ENCODE peak calls at places on chromosome 1, in seven cellular contexts. Z, X, N, V, E, R and S are unnamed samples.
A peak's percentile ranks its signal among the peaks of the same experiment; 100 is the strongest.

GRCh38 chr1:239987103-239987745 is 104.5 kb upstream of the FMN2 start:
- DNase-seq in Z (peak; percentile 72), V (no peak), R (peak; percentile 40), X (no peak), E (peak; percentile 5), N (peak; percentile 53), S (peak; percentile 45)

GRCh38 chr1:109635862-109636200 is 16.2 kb downstream of the AMPD2 start:
- DNase-seq in V (no peak), E (no peak), R (no peak), X (no peak), Z (no peak), N (no peak), S (no peak)

GRCh38 chr1:109906160-109906838 is 4.3 kb upstream of the CSF1 start:
- DNase-seq in X (no peak), V (no peak), N (no peak), Z (no peak), R (no peak), E (no peak), S (no peak)

GRCh38 chr1:203238535-203238934 is 9.1 kb upstream of the CHIT1 start:
- DNase-seq in E (no peak), X (no peak), Z (no peak), V (no peak), R (no peak), N (no peak), S (no peak)

GRCh38 chr1:104264506-104264905 is 514.8 kb downstream of the AMY1C start:
- DNase-seq in V (no peak), R (no peak), X (no peak), Z (peak; percentile 1), N (no peak), E (peak; percentile 0), S (no peak)

GRCh38 chr1:158087320-158087927 is 93.3 kb upstream of the CD1D start:
- DNase-seq in N (peak; percentile 79), E (peak; percentile 35), V (no peak), R (peak; percentile 69), Z (peak; percentile 81), X (peak; percentile 62), S (peak; percentile 65)

GRCh38 chr1:43255438-43256210 is 14.2 kb upstream of the TMEM125 start:
- DNase-seq in Z (no peak), V (no peak), E (no peak), X (no peak), R (no peak), N (no peak), S (no peak)

GRCh38 chr1:44060830-44061267 is 29.6 kb upstream of the SLC6A9 start:
- DNase-seq in E (no peak), X (no peak), Z (no peak), V (no peak), N (no peak), R (no peak), S (no peak)

GRCh38 chr1:4716406-4716805 is 62.0 kb downstream of the AJAP1 start:
- DNase-seq in R (no peak), N (no peak), E (no peak), X (no peak), Z (no peak), V (no peak), S (no peak)

DNA sequence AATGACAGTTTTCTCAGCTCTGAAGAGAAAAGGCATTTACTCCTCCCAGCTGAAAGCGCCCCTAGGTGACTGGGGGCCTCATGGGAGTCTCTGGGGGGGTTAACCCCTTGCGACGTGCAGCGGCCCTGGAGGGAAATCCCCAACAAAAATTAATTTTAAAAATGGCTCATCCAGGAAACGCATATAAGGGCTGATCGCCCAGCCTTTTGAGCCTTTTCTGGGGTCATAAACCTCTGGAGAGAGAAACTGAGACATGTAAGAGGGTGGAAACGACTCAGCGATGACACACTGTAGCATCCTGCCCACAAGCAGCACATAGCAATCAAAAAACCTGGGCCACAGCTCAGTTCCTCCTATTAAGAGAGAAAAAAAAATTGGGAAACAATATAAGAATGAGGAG is 20.4 kb upstream of the HPDL start:
- DNase-seq in E (peak; percentile 30), R (peak; percentile 32), Z (peak; percentile 67), V (no peak), N (peak; percentile 11), X (no peak), S (no peak)
- H3K4me1 ChIP-seq in E (peaks cover 7% of the 10 kb centered on the region), R (peaks cover 4% of the 10 kb centered on the region), Z (peaks cover 21% of the 10 kb centered on the region), V (peaks cover 4% of the 10 kb centered on the region), N (peaks cover 8% of the 10 kb centered on the region), X (peaks cover 6% of the 10 kb centered on the region), S (peaks cover 8% of the 10 kb centered on the region)

GRCh38 chr1:182628657-182629056 is 24.5 kb upstream of the RGS16 start:
- DNase-seq in V (no peak), X (no peak), R (no peak), Z (no peak), N (no peak), E (no peak), S (no peak)
- H3K4me1 ChIP-seq in V (peaks cover 4% of the 10 kb centered on the region), X (no peaks in the 10 kb centered on the region), R (no peaks in the 10 kb centered on the region), Z (peaks cover 7% of the 10 kb centered on the region), N (no peaks in the 10 kb centered on the region), E (peaks cover 16% of the 10 kb centered on the region), S (peaks cover 21% of the 10 kb centered on the region)

DNA sequence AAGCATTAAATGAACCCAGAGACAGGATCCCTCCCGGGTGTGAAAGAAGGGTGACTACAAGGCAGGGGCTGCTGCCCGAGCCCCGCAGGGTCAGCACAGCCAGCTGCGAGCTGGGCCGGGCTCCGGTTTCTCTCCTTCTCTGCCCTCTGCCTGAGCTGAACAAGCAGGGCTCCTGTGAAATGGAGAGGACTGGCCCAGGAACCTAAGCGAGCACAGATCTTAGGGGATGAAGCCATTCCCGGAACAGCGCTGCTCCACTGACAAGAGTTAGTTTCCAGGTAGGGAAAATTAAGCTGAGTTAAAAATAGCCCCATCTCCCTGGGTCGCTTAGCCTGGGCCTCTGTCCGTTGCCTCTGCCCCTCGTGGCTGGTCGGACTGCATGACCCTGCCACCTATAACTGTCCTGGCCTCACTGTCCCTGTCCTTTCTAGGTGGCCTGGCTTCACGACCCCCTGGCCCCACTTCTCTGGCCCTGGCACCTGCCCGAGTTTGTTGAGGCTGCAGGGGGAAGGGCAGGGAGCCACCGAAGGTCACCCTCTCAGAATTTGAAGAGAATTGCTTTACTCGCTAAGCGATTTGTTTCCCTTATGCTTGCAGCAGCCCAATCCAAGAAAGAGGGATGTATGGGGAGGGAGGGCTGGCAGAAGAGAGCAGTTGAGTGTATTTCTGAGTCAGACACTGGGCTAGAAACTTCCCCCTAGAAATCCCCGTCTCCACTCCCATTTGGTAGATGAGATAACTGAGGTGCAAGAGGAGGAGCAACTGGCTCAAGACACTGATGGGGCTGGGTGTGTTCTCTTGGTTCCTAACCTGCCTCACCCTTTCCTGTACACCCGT is 2.6 kb upstream of the EDN2 start:
- DNase-seq in R (peak; percentile 76), X (no peak), N (peak; percentile 47), V (peak; percentile 43), Z (no peak), E (no peak), S (no peak)
- H3K4me1 ChIP-seq in R (no peaks in the 10 kb centered on the region), X (peaks cover 6% of the 10 kb centered on the region), N (peaks cover 52% of the 10 kb centered on the region), V (peaks cover 29% of the 10 kb centered on the region), Z (peaks cover 15% of the 10 kb centered on the region), E (peaks cover 36% of the 10 kb centered on the region), S (peaks cover 37% of the 10 kb centered on the region)

DNA sequence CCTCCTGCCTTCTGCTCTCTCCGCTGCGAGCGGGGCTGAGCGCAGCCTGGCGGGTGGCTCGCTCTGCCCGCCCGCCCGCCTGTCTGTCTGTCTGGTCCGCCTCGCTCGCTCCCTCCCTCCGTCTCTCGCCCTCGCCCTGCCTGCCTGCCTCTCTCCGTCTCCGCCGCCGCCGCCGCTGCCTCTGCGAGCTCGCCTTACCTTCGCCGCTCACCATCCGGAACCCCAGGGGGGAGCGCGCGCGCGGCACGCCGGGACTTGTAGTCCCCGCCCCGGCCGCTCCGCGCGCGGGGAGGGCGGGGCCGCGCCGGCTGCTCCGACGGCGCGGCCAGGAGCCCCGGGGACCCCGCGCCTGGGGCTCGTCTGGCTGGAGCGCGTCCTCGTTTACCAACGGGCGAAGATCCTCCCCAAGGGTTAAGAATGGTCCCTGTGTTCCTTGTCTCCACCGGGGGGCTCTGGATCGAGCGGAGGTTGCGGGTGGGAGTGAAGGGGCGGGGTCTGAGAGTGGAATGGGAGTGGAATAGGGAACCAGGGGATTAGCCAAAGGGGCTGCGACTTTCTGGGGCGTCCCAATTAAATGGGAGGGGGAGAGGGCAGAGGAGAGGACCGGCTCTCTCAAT is at the start of gene AHDC1:
- DNase-seq in V (peak; percentile 97), N (peak; percentile 96), Z (peak; percentile 98), E (peak; percentile 89), X (peak; percentile 91), R (peak; percentile 90), S (peak; percentile 95)
- H3K4me1 ChIP-seq in V (peaks cover 22% of the 10 kb centered on the region), N (peaks cover 34% of the 10 kb centered on the region), Z (peaks cover 22% of the 10 kb centered on the region), E (peaks cover 43% of the 10 kb centered on the region), X (peaks cover 12% of the 10 kb centered on the region), R (peaks cover 22% of the 10 kb centered on the region), S (peaks cover 39% of the 10 kb centered on the region)

GRCh38 chr1:182257369-182258063 is 134.1 kb downstream of the GLUL start:
- DNase-seq in Z (no peak), X (no peak), N (no peak), V (no peak), R (no peak), E (no peak), S (no peak)

GRCh38 chr1:182260516-182260915 is 131.1 kb downstream of the GLUL start:
- DNase-seq in N (no peak), E (no peak), V (no peak), R (no peak), Z (no peak), X (no peak), S (no peak)

GRCh38 chr1:182259229-182259872 is 132.2 kb downstream of the GLUL start:
- DNase-seq in X (no peak), E (peak; percentile 78), N (peak; percentile 60), V (no peak), Z (peak; percentile 62), R (peak; percentile 58), S (peak; percentile 69)

GRCh38 chr1:182261655-182262054 is 129.9 kb downstream of the GLUL start:
- DNase-seq in V (no peak), R (no peak), X (no peak), N (no peak), E (no peak), Z (no peak), S (no peak)

DNA sequence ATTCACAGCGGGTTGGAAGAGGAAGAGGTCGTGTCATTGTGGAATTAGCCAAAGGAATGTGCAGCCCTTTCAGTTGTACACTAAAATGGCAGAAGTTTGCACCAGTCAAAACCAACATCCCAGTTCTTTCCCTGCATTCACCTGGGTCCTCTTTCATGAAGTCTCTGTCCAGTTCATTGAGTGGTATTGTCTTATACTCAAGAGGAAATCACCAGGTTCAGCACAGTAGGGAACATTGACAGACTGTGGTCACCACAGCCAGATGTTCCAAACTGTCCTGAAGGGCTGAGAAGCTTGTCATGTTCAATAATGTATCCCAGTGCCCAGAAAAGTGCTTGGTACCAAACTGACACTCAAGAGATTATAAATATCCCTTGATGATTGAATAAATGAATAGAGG is 131.6 kb downstream of the GLUL start:
- DNase-seq in E (no peak), V (no peak), R (no peak), N (no peak), Z (no peak), X (no peak), S (no peak)
- H3K4me1 ChIP-seq in E (peaks cover 12% of the 10 kb centered on the region), V (peaks cover 6% of the 10 kb centered on the region), R (no peaks in the 10 kb centered on the region), N (peaks cover 22% of the 10 kb centered on the region), Z (no peaks in the 10 kb centered on the region), X (no peaks in the 10 kb centered on the region), S (peaks cover 10% of the 10 kb centered on the region)

GRCh38 chr1:115170396-115170795 is 81.1 kb upstream of the TSPAN2 start:
- DNase-seq in E (no peak), R (no peak), X (no peak), Z (no peak), V (no peak), N (peak; percentile 49), S (no peak)
- H3K4me1 ChIP-seq in E (peaks cover 29% of the 10 kb centered on the region), R (peaks cover 16% of the 10 kb centered on the region), X (no peaks in the 10 kb centered on the region), Z (peaks cover 74% of the 10 kb centered on the region), V (no peaks in the 10 kb centered on the region), N (no peaks in the 10 kb centered on the region), S (no peaks in the 10 kb centered on the region)

GRCh38 chr1:229031491-229032341 is 239.2 kb upstream of the RAB4A start:
- DNase-seq in V (no peak), N (no peak), R (no peak), X (no peak), E (no peak), Z (no peak), S (no peak)
- H3K4me1 ChIP-seq in V (peaks cover 9% of the 10 kb centered on the region), N (peaks cover 2% of the 10 kb centered on the region), R (no peaks in the 10 kb centered on the region), X (no peaks in the 10 kb centered on the region), E (no peaks in the 10 kb centered on the region), Z (no peaks in the 10 kb centered on the region), S (peaks cover 8% of the 10 kb centered on the region)